ENCODE peak calls at places on chromosomes 6 and 20, in seven cellular contexts. F is sigmoid colon, B is GM23338, I is substantia nigra, G is aorta, N is RWPE2, X is RWPE1. T is an unnamed sample.
A peak's percentile ranks its signal among the peaks of the same experiment; 100 is the strongest.

GRCh38 chr6:170087946-170088348 is 202.9 kb downstream of the DLL1 start:
- DNase-seq in G (peak; percentile 73), I (no peak), F (peak; percentile 63), X (no peak), B (no peak), N (peak; percentile 48), T (peak; percentile 87)

GRCh38 chr20:1336699-1337387 is 7.9 kb upstream of the SDCBP2 start:
- DNase-seq in I (no peak), G (peak; percentile 86), F (peak; percentile 82), X (no peak), N (no peak), B (peak; percentile 43), T (peak; percentile 59)

GRCh38 chr6:154511735-154512097 is 1.2 kb upstream of the CNKSR3 start:
- DNase-seq in I (no peak), F (no peak), G (no peak), N (no peak), X (no peak), B (peak; percentile 38), T (no peak)

GRCh38 chr6:25694366-25694765 is 42.4 kb downstream of the SCGN start:
- DNase-seq in I (no peak), F (no peak), X (no peak), N (no peak), B (no peak), G (no peak), T (no peak)

GRCh38 chr6:9103876-9104521 is 668.7 kb upstream of the SLC35B3 start:
- DNase-seq in F (no peak), B (peak; percentile 29), G (no peak), N (no peak), I (no peak), X (no peak), T (no peak)

GRCh38 chr6:131212928-131213327 is 77.7 kb downstream of the AKAP7 start:
- DNase-seq in X (no peak), B (no peak), I (no peak), F (no peak), N (no peak), G (no peak), T (no peak)

GRCh38 chr6:13262302-13263006 is 65.9 kb downstream of the TBC1D7 start:
- DNase-seq in B (no peak), G (no peak), X (no peak), I (no peak), N (no peak), F (no peak), T (no peak)

GRCh38 chr6:33126101-33126714 is 50.4 kb downstream of the HLA-DPB1 start:
- DNase-seq in F (peak; percentile 71), I (peak; percentile 57), N (no peak), B (peak; percentile 94), G (peak; percentile 92), X (no peak), T (peak; percentile 82)

GRCh38 chr6:3363296-3364025 is 93.4 kb downstream of the SLC22A23 start:
- DNase-seq in I (no peak), X (peak; percentile 62), F (no peak), G (no peak), B (no peak), N (peak; percentile 77), T (peak; percentile 91)

GRCh38 chr20:60078351-60079250 is 120.4 kb downstream of the CDH26 start:
- DNase-seq in F (peak; percentile 46), N (peak; percentile 99), B (no peak), I (no peak), G (no peak), X (peak; percentile 95), T (no peak)

GRCh38 chr20:58839474-58839874 is 11.2 kb downstream of the GNAS-AS1 start:
- DNase-seq in X (peak; percentile 44), F (no peak), N (peak; percentile 84), I (no peak), G (peak; percentile 78), B (peak; percentile 74), T (no peak)

GRCh38 chr20:62517168-62517567 is 41.4 kb upstream of the GATA5 start:
- DNase-seq in G (no peak), X (no peak), F (no peak), B (no peak), N (no peak), I (no peak), T (no peak)

GRCh38 chr6:157198425-157199279 is 124.7 kb downstream of the TMEM242 start:
- DNase-seq in N (no peak), I (no peak), G (peak; percentile 86), X (peak; percentile 86), B (no peak), F (peak; percentile 82), T (peak; percentile 86)

GRCh38 chr6:71197770-71198169 is 90.8 kb upstream of the OGFRL1 start:
- DNase-seq in B (no peak), G (no peak), F (no peak), N (no peak), X (no peak), I (no peak), T (no peak)

GRCh38 chr6:35302604-35303218 is 5.1 kb downstream of the DEF6 start:
- DNase-seq in F (peak; percentile 61), N (no peak), X (peak; percentile 67), I (peak; percentile 9), B (peak; percentile 75), G (no peak), T (peak; percentile 74)

GRCh38 chr20:6044102-6044501 is 9.8 kb downstream of the LRRN4 start:
- DNase-seq in X (no peak), N (no peak), G (no peak), F (no peak), B (peak; percentile 45), I (no peak), T (no peak)

GRCh38 chr20:63658749-63659187 is 656 bp downstream of the RTEL1 start:
- DNase-seq in B (no peak), G (no peak), I (no peak), N (no peak), F (no peak), X (peak; percentile 53), T (no peak)

GRCh38 chr6:104682722-104683643 is 176.7 kb downstream of the HACE1 start:
- DNase-seq in B (peak; percentile 86), F (no peak), N (no peak), I (no peak), X (peak; percentile 51), G (peak; percentile 77), T (peak; percentile 27)

GRCh38 chr20:59434950-59435349 is 134.5 kb downstream of the EDN3 start:
- DNase-seq in G (no peak), B (no peak), I (no peak), F (no peak), X (no peak), N (no peak), T (no peak)

GRCh38 chr6:140554421-140554820 is 1180.0 kb upstream of the CITED2 start:
- DNase-seq in X (no peak), F (no peak), I (no peak), G (no peak), N (no peak), B (no peak), T (no peak)

GRCh38 chr6:149960488-149960887 is 3.3 kb upstream of the ULBP1 start:
- DNase-seq in F (no peak), N (no peak), I (no peak), X (no peak), G (no peak), B (no peak), T (no peak)

GRCh38 chr6:32290886-32291450 is 67.1 kb upstream of the NOTCH4 start:
- DNase-seq in N (no peak), G (no peak), B (no peak), F (no peak), X (no peak), I (no peak), T (no peak)

GRCh38 chr6:8193541-8193940 is 91.2 kb upstream of the EEF1E1 start:
- DNase-seq in B (no peak), N (no peak), I (no peak), G (no peak), X (no peak), F (no peak), T (no peak)

DNA sequence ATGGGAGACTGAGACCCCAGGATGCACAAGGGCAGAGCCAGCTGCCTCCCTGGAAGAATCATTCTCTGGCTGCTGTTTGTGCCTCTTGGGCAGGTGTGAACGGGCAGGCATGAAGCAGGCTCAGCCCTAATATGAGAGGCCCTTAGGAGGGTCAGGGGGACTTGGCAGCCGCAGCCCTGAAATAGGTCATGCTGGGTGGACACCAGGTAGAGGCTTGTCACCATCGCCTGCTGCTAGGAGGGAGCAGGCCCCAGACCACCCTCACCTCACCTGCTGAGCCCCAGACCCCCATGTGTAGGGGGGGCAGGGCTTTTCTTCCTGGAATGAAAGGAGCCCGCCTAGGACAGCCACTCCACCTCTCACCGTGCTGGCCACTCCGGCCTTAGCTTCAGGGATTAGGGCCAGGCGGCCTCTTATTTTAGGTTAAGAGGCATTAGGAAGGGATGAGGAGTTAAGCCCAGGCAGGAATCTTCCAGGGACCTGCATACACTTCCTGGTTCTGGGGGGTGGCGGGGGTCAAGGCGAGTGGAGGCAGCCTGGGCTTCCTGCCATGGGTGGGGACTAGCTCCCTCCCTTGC is 92.4 kb downstream of the ASXL1 start:
- DNase-seq in N (peak; percentile 77), X (no peak), B (no peak), G (peak; percentile 62), I (no peak), F (no peak), T (no peak)
- H3K27ac ChIP-seq in N (no peak overlapping the region), X (peak overlapping the region; percentile 56), B (no peak overlapping the region), G (no peak overlapping the region), I (peak overlapping the region; percentile 39), F (no peak overlapping the region), T (no peak overlapping the region)

DNA sequence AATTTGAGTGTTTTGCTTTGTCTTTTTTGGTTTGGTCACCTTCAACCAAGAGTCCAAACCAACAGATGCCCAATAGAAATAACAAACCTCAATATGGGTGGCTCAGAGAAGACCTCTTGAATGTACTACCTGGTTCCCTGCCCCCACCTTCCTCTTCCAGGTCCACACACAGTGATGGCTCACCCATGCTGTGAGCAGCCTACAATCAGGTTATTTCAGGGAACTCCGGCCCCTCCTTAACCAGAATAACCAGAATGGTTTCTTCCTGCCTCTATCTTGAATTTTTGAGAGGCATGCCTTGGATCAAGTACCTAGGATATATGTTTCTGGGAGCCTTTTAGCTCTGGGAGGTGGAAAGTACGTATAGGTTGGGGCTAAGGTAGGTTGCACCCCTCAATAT is 327.1 kb upstream of the PRDM1 start:
- DNase-seq in B (no peak), G (no peak), X (no peak), N (no peak), F (no peak), I (no peak), T (no peak)
- H3K27ac ChIP-seq in B (no peak overlapping the region), G (no peak overlapping the region), X (no peak overlapping the region), N (no peak overlapping the region), F (no peak overlapping the region), I (no peak overlapping the region), T (no peak overlapping the region)

GRCh38 chr20:2691663-2692035 is 931 bp upstream of the EBF4 start:
- DNase-seq in G (peak; percentile 62), N (no peak), I (no peak), X (no peak), B (no peak), F (no peak), T (peak; percentile 36)
- H3K27ac ChIP-seq in G (peak overlapping the region; percentile 53), N (no peak overlapping the region), I (peak overlapping the region; percentile 72), X (peak overlapping the region; percentile 61), B (no peak overlapping the region), F (peak overlapping the region; percentile 89), T (peak overlapping the region; percentile 79)

DNA sequence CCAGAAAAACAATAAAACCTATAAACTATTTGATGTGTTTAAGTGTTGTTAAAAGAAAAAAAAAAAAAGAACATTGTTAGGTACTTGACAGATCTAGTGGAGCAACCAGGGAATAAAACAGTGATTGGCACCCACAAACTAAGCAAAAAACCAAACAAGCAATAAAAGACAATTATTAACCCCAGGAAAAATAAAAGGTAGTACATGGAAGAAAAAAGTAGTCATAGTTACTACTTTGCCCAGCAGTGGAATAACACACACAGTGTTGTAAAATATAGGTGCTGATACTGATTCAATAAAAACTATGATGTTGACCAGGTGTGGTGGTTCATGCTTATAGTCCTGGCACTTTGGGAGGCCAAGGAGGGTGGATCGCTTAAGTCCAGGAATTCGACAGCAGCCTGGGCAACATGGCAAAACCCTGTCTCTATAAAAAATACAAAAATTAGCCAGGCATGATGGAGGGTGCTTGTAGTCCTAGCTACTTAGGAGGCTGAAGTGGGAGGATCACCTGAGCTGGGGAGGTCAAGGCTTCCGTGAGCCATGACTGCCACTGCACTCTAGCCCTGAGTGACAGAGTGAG is 43.9 kb downstream of the PIGU start:
- DNase-seq in X (no peak), B (no peak), I (no peak), G (no peak), N (no peak), F (no peak), T (no peak)
- H3K27ac ChIP-seq in X (no peak overlapping the region), B (no peak overlapping the region), I (no peak overlapping the region), G (no peak overlapping the region), N (no peak overlapping the region), F (no peak overlapping the region), T (no peak overlapping the region)

T was measured in Peyer's patch.